ENCODE peak calls at places on chromosomes 5 and 9, in eight cellular contexts. G is HCT116, V is neuronal stem cell, Q is SK-N-SH, B is colonic mucosa, R is endodermal cell, D is mesenchymal stem cell, S is GM23248. O is an unnamed sample.

GRCh38 chr9:126619336-126619919 is 5.7 kb downstream of the LMX1B start:
- DNase-seq in V (no peak), G (no peak), Q (no peak), D (no peak), R (peak), B (no peak), S (no peak), O (peak)

GRCh38 chr9:89684218-89684617 is 79.4 kb downstream of the GADD45G start:
- DNase-seq in R (no peak), G (no peak), Q (no peak), S (no peak), B (no peak), V (no peak), D (no peak), O (no peak)

GRCh38 chr9:96061293-96061987 is 185.9 kb downstream of the ERCC6L2 start:
- DNase-seq in V (no peak), Q (peak), D (peak), G (peak), R (peak), S (peak), B (no peak), O (no peak)

GRCh38 chr9:133403766-133404439 is 13.9 kb downstream of the REXO4 start:
- DNase-seq in B (peak), V (no peak), G (peak), S (peak), Q (peak), R (peak), D (peak), O (peak)

GRCh38 chr5:78243639-78244038 is 50.9 kb downstream of the AP3B1 start:
- DNase-seq in G (no peak), Q (no peak), D (peak), R (no peak), V (no peak), B (no peak), S (peak), O (no peak)

GRCh38 chr9:135850737-135851136 is 56.6 kb downstream of the CAMSAP1 start:
- DNase-seq in R (peak), V (no peak), D (no peak), G (no peak), B (no peak), S (no peak), Q (no peak), O (no peak)

GRCh38 chr9:35000535-35001284 is 11.2 kb downstream of the DNAJB5 start:
- DNase-seq in R (peak), D (peak), G (no peak), S (peak), Q (peak), V (no peak), B (no peak), O (no peak)

GRCh38 chr5:147892696-147893296 is 13.5 kb downstream of the C5orf46 start:
- DNase-seq in S (no peak), B (peak), D (no peak), V (no peak), Q (no peak), R (no peak), G (peak), O (no peak)

GRCh38 chr9:134738869-134739659 is 97.5 kb downstream of the COL5A1 start:
- DNase-seq in Q (peak), G (peak), S (peak), B (peak), D (peak), V (peak), R (peak), O (no peak)

GRCh38 chr5:150514708-150515211 is 6.8 kb downstream of the NDST1 start:
- DNase-seq in G (no peak), S (peak), R (no peak), D (peak), B (no peak), Q (no peak), V (no peak), O (no peak)

GRCh38 chr9:129665814-129666511 is 516 bp downstream of the PRRX2 start:
- DNase-seq in D (no peak), S (peak), G (no peak), R (peak), B (no peak), Q (peak), V (no peak), O (no peak)

GRCh38 chr9:16032799-16033198 is 480.0 kb downstream of the CCDC171 start:
- DNase-seq in Q (no peak), V (no peak), D (no peak), B (no peak), R (peak), G (peak), S (peak), O (no peak)

GRCh38 chr5:153860482-153860881 is 178.2 kb downstream of the FAM114A2 start:
- DNase-seq in R (no peak), B (no peak), G (no peak), S (no peak), Q (no peak), D (no peak), V (no peak), O (no peak)

GRCh38 chr9:16132513-16132912 is 579.7 kb downstream of the CCDC171 start:
- DNase-seq in Q (no peak), S (peak), D (peak), V (no peak), B (no peak), G (no peak), R (no peak), O (no peak)

GRCh38 chr5:31226651-31227050 is 33.2 kb downstream of the CDH6 start:
- DNase-seq in S (no peak), D (no peak), V (no peak), R (no peak), B (no peak), Q (no peak), G (no peak), O (no peak)

GRCh38 chr5:73822276-73822988 is 196.4 kb downstream of the ARHGEF28 start:
- DNase-seq in B (no peak), R (no peak), S (no peak), D (no peak), G (no peak), V (no peak), Q (no peak), O (no peak)
- H3K9ac ChIP-seq in B (no peak), R (no peak), S (no peak), D (no peak), G (no peak), V (no peak), Q (no peak), O (peak)

GRCh38 chr5:2748180-2748840 is 3.2 kb downstream of the IRX2 start:
- DNase-seq in Q (no peak), R (no peak), V (no peak), S (peak), G (no peak), B (no peak), D (no peak), O (no peak)
- H3K4me3 ChIP-seq in Q (no peak), R (no peak), V (peak), S (peak), G (no peak), B (no peak), D (peak), O (no peak)

GRCh38 chr9:115202960-115203751 is 85.2 kb upstream of the TNC start:
- DNase-seq in D (peak), S (peak), B (no peak), G (no peak), V (no peak), Q (peak), R (no peak), O (no peak)
- H3K9ac ChIP-seq in D (peak), S (peak), B (no peak), G (no peak), V (no peak), Q (peak), R (no peak), O (no peak)

GRCh38 chr9:105369911-105370310 is 77.9 kb upstream of the FSD1L start:
- DNase-seq in S (no peak), V (no peak), Q (no peak), R (no peak), B (no peak), G (no peak), D (no peak), O (no peak)
- H3K4me3 ChIP-seq in S (no peak), V (no peak), Q (no peak), R (no peak), B (no peak), G (no peak), D (no peak), O (no peak)

DNA sequence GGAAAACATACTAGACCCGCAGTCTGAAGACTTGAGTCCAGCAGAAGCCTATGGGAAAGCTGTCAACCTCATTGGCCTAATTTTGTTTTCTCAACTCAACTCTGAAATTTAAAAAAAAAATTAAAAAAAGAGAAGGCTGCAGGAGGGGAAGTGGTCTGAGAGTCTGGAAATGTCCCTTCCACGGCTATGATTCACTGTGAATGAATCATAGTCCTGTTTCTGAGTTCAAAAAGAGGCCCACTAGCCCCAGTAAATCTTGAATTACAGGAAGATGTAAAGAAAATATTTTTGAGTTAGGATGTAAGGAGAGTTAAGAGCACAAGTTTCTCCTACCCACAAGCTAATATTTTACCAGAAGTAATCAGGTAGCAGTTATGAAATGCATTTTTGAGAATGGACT is 565.5 kb upstream of the DMAC1 start:
- DNase-seq in D (peak), G (no peak), B (no peak), S (no peak), Q (no peak), V (no peak), R (no peak), O (no peak)
- H3K9ac ChIP-seq in D (no peak), G (no peak), B (no peak), S (no peak), Q (no peak), V (no peak), R (no peak), O (no peak)

GRCh38 chr9:128553695-128554094 is 1.3 kb downstream of the SPTAN1 start:
- DNase-seq in R (no peak), Q (no peak), G (no peak), B (no peak), S (peak), V (no peak), D (peak), O (no peak)

GRCh38 chr9:128556276-128556675 is 3.9 kb downstream of the SPTAN1 start:
- DNase-seq in V (no peak), R (no peak), G (no peak), D (no peak), Q (no peak), S (no peak), B (no peak), O (no peak)

GRCh38 chr9:128555180-128555721 is 2.9 kb downstream of the SPTAN1 start:
- DNase-seq in D (peak), G (peak), B (peak), S (peak), V (peak), R (peak), Q (no peak), O (no peak)

GRCh38 chr9:128552744-128553221 is 396 bp downstream of the SPTAN1 start:
- DNase-seq in V (peak), R (no peak), G (no peak), Q (peak), D (no peak), S (peak), B (peak), O (peak)

GRCh38 chr9:128554155-128554862 is 1.9 kb downstream of the SPTAN1 start:
- DNase-seq in B (peak), S (peak), Q (peak), R (peak), V (peak), G (peak), D (peak), O (no peak)
- H3K4me3 ChIP-seq in B (peak), S (peak), Q (peak), R (peak), V (peak), G (peak), D (peak), O (peak)